ENCODE peak calls at places on chromosomes 1 and 21, in nine cellular contexts. One of them, this sample, is unnamed. For H3K27me3, the result is how much of the 10 kb centered on the place peaks cover.

GRCh38 chr1:150642296-150642695 is 12.9 kb upstream of the ENSA start:
- DNase-seq in transverse colon: no peak
- DNase-seq in heart left ventricle: no peak
- DNase-seq in endothelial cell of umbilical vein: no peak
- DNase-seq in uterus: no peak
- DNase-seq in adrenal gland: no peak
- DNase-seq in spleen: no peak
- DNase-seq in ovary: no peak
- DNase-seq in stomach: no peak
- DNase-seq in this sample: no peak

GRCh38 chr1:178143730-178144343 is 49.9 kb downstream of the RASAL2 start:
- DNase-seq in transverse colon: no peak
- DNase-seq in uterus: no peak
- DNase-seq in stomach: no peak
- DNase-seq in endothelial cell of umbilical vein: no peak
- DNase-seq in spleen: no peak
- DNase-seq in ovary: no peak
- DNase-seq in adrenal gland: no peak
- DNase-seq in heart left ventricle: no peak
- DNase-seq in this sample: no peak

GRCh38 chr1:5990913-5991783 is 1.1 kb downstream of the NPHP4 start:
- DNase-seq in ovary: peak
- DNase-seq in heart left ventricle: peak
- DNase-seq in transverse colon: peak
- DNase-seq in stomach: peak
- DNase-seq in spleen: peak
- DNase-seq in adrenal gland: no peak
- DNase-seq in endothelial cell of umbilical vein: peak
- DNase-seq in uterus: no peak
- DNase-seq in this sample: no peak

GRCh38 chr1:244655186-244655585 is 2.3 kb downstream of the DESI2 start:
- DNase-seq in spleen: no peak
- DNase-seq in ovary: no peak
- DNase-seq in heart left ventricle: no peak
- DNase-seq in stomach: no peak
- DNase-seq in adrenal gland: no peak
- DNase-seq in transverse colon: no peak
- DNase-seq in endothelial cell of umbilical vein: no peak
- DNase-seq in uterus: no peak
- DNase-seq in this sample: no peak

GRCh38 chr1:116940809-116941640 is 31.3 kb downstream of the PTGFRN start:
- DNase-seq in uterus: no peak
- DNase-seq in spleen: no peak
- DNase-seq in endothelial cell of umbilical vein: no peak
- DNase-seq in stomach: no peak
- DNase-seq in ovary: no peak
- DNase-seq in adrenal gland: no peak
- DNase-seq in transverse colon: no peak
- DNase-seq in heart left ventricle: no peak
- DNase-seq in this sample: no peak

GRCh38 chr1:7608628-7609295 is 162.3 kb upstream of the VAMP3 start:
- DNase-seq in transverse colon: no peak
- DNase-seq in endothelial cell of umbilical vein: no peak
- DNase-seq in heart left ventricle: no peak
- DNase-seq in uterus: no peak
- DNase-seq in adrenal gland: peak
- DNase-seq in ovary: no peak
- DNase-seq in stomach: no peak
- DNase-seq in spleen: peak
- DNase-seq in this sample: peak

GRCh38 chr1:14842891-14843290 is 244.4 kb downstream of the KAZN start:
- DNase-seq in stomach: no peak
- DNase-seq in uterus: no peak
- DNase-seq in transverse colon: no peak
- DNase-seq in adrenal gland: no peak
- DNase-seq in spleen: no peak
- DNase-seq in ovary: no peak
- DNase-seq in endothelial cell of umbilical vein: no peak
- DNase-seq in heart left ventricle: no peak
- DNase-seq in this sample: no peak

GRCh38 chr21:37800496-37801061 is 115.7 kb downstream of the KCNJ6 start:
- DNase-seq in spleen: no peak
- DNase-seq in adrenal gland: no peak
- DNase-seq in ovary: no peak
- DNase-seq in uterus: no peak
- DNase-seq in heart left ventricle: no peak
- DNase-seq in transverse colon: no peak
- DNase-seq in stomach: no peak
- DNase-seq in endothelial cell of umbilical vein: peak
- DNase-seq in this sample: no peak

GRCh38 chr21:36791695-36792451 is 93.0 kb downstream of the SIM2 start:
- DNase-seq in stomach: no peak
- DNase-seq in transverse colon: no peak
- DNase-seq in endothelial cell of umbilical vein: no peak
- DNase-seq in heart left ventricle: no peak
- DNase-seq in adrenal gland: peak
- DNase-seq in ovary: no peak
- DNase-seq in spleen: no peak
- DNase-seq in uterus: no peak
- DNase-seq in this sample: no peak

GRCh38 chr1:45008076-45008475 is 3.0 kb downstream of the HECTD3 start:
- DNase-seq in heart left ventricle: no peak
- DNase-seq in ovary: no peak
- DNase-seq in transverse colon: no peak
- DNase-seq in adrenal gland: no peak
- DNase-seq in spleen: no peak
- DNase-seq in stomach: no peak
- DNase-seq in endothelial cell of umbilical vein: no peak
- DNase-seq in uterus: no peak
- DNase-seq in this sample: no peak

GRCh38 chr1:201325678-201326060 is 42.4 kb downstream of the PKP1 start:
- DNase-seq in uterus: no peak
- DNase-seq in stomach: no peak
- DNase-seq in endothelial cell of umbilical vein: no peak
- DNase-seq in ovary: no peak
- DNase-seq in transverse colon: no peak
- DNase-seq in heart left ventricle: peak
- DNase-seq in spleen: peak
- DNase-seq in adrenal gland: no peak
- DNase-seq in this sample: no peak

GRCh38 chr1:226778657-226779058 is 39.6 kb upstream of the ITPKB start:
- DNase-seq in stomach: peak
- DNase-seq in ovary: no peak
- DNase-seq in transverse colon: peak
- DNase-seq in uterus: peak
- DNase-seq in heart left ventricle: no peak
- DNase-seq in spleen: no peak
- DNase-seq in adrenal gland: peak
- DNase-seq in endothelial cell of umbilical vein: peak
- DNase-seq in this sample: peak

GRCh38 chr1:107965112-107965991 is at the start of gene VAV3:
- DNase-seq in ovary: no peak
- DNase-seq in transverse colon: peak
- DNase-seq in endothelial cell of umbilical vein: peak
- DNase-seq in uterus: peak
- DNase-seq in stomach: peak
- DNase-seq in heart left ventricle: peak
- DNase-seq in adrenal gland: peak
- DNase-seq in spleen: peak
- DNase-seq in this sample: peak

GRCh38 chr1:119007672-119008482 is 19.7 kb upstream of the TBX15 start:
- DNase-seq in endothelial cell of umbilical vein: no peak
- DNase-seq in stomach: no peak
- DNase-seq in uterus: no peak
- DNase-seq in ovary: no peak
- DNase-seq in heart left ventricle: no peak
- DNase-seq in transverse colon: no peak
- DNase-seq in spleen: peak
- DNase-seq in adrenal gland: no peak
- DNase-seq in this sample: no peak

GRCh38 chr1:165080253-165080896 is 276.1 kb downstream of the LMX1A start:
- DNase-seq in uterus: no peak
- DNase-seq in endothelial cell of umbilical vein: no peak
- DNase-seq in transverse colon: no peak
- DNase-seq in heart left ventricle: no peak
- DNase-seq in ovary: no peak
- DNase-seq in spleen: no peak
- DNase-seq in adrenal gland: no peak
- DNase-seq in stomach: no peak
- DNase-seq in this sample: no peak

GRCh38 chr1:221100196-221100950 is 221.1 kb downstream of the HLX start:
- DNase-seq in ovary: no peak
- DNase-seq in adrenal gland: no peak
- DNase-seq in endothelial cell of umbilical vein: peak
- DNase-seq in stomach: no peak
- DNase-seq in uterus: no peak
- DNase-seq in transverse colon: no peak
- DNase-seq in spleen: no peak
- DNase-seq in heart left ventricle: no peak
- DNase-seq in this sample: no peak

GRCh38 chr1:24151175-24151533 is 8.2 kb upstream of the IL22RA1 start:
- DNase-seq in adrenal gland: no peak
- DNase-seq in ovary: no peak
- DNase-seq in stomach: peak
- DNase-seq in spleen: no peak
- DNase-seq in endothelial cell of umbilical vein: no peak
- DNase-seq in transverse colon: peak
- DNase-seq in heart left ventricle: no peak
- DNase-seq in uterus: no peak
- DNase-seq in this sample: no peak

GRCh38 chr1:224732367-224733006 is 116.4 kb downstream of the CNIH3 start:
- DNase-seq in endothelial cell of umbilical vein: no peak
- DNase-seq in stomach: peak
- DNase-seq in heart left ventricle: no peak
- DNase-seq in transverse colon: no peak
- DNase-seq in spleen: no peak
- DNase-seq in ovary: no peak
- DNase-seq in uterus: no peak
- DNase-seq in adrenal gland: no peak
- DNase-seq in this sample: no peak

GRCh38 chr1:169483500-169483966 is 2.2 kb downstream of the SLC19A2 start:
- DNase-seq in endothelial cell of umbilical vein: no peak
- DNase-seq in spleen: no peak
- DNase-seq in ovary: peak
- DNase-seq in stomach: peak
- DNase-seq in heart left ventricle: no peak
- DNase-seq in transverse colon: no peak
- DNase-seq in adrenal gland: peak
- DNase-seq in uterus: no peak
- DNase-seq in this sample: no peak

GRCh38 chr1:155079487-155080249 is 1.0 kb downstream of the EFNA3 start:
- DNase-seq in stomach: no peak
- DNase-seq in spleen: peak
- DNase-seq in transverse colon: peak
- DNase-seq in endothelial cell of umbilical vein: no peak
- DNase-seq in adrenal gland: peak
- DNase-seq in uterus: no peak
- DNase-seq in heart left ventricle: peak
- DNase-seq in ovary: no peak
- DNase-seq in this sample: peak

GRCh38 chr1:221724931-221725605 is 16.8 kb downstream of the DUSP10 start:
- DNase-seq in uterus: no peak
- DNase-seq in stomach: no peak
- DNase-seq in ovary: no peak
- DNase-seq in spleen: no peak
- DNase-seq in endothelial cell of umbilical vein: no peak
- DNase-seq in adrenal gland: peak
- DNase-seq in heart left ventricle: no peak
- DNase-seq in transverse colon: peak
- DNase-seq in this sample: no peak

GRCh38 chr1:2102753-2103152 is 52.5 kb downstream of the PRKCZ start:
- DNase-seq in endothelial cell of umbilical vein: no peak
- DNase-seq in ovary: no peak
- DNase-seq in spleen: no peak
- DNase-seq in stomach: no peak
- DNase-seq in adrenal gland: no peak
- DNase-seq in uterus: no peak
- DNase-seq in transverse colon: no peak
- DNase-seq in heart left ventricle: no peak
- DNase-seq in this sample: no peak

GRCh38 chr1:46008585-46008984 is 123.8 kb downstream of the PIK3R3 start:
- DNase-seq in ovary: no peak
- DNase-seq in stomach: no peak
- DNase-seq in adrenal gland: no peak
- DNase-seq in heart left ventricle: no peak
- DNase-seq in endothelial cell of umbilical vein: no peak
- DNase-seq in spleen: no peak
- DNase-seq in uterus: no peak
- DNase-seq in transverse colon: no peak
- DNase-seq in this sample: no peak

GRCh38 chr1:39680751-39681150 is 8.8 kb upstream of the NT5C1A start:
- DNase-seq in spleen: no peak
- DNase-seq in ovary: no peak
- DNase-seq in stomach: no peak
- DNase-seq in transverse colon: no peak
- DNase-seq in endothelial cell of umbilical vein: no peak
- DNase-seq in uterus: no peak
- DNase-seq in adrenal gland: no peak
- DNase-seq in heart left ventricle: no peak
- DNase-seq in this sample: no peak
- H3K27me3 ChIP-seq in spleen: half or more
- H3K27me3 ChIP-seq in ovary: under half
- H3K27me3 ChIP-seq in stomach: half or more
- H3K27me3 ChIP-seq in transverse colon: half or more
- H3K27me3 ChIP-seq in endothelial cell of umbilical vein: half or more
- H3K27me3 ChIP-seq in uterus: under half
- H3K27me3 ChIP-seq in adrenal gland: under half
- H3K27me3 ChIP-seq in heart left ventricle: under half
- H3K27me3 ChIP-seq in this sample: under half

GRCh38 chr1:247854899-247855545 is 2.0 kb upstream of the TRIM58 start:
- DNase-seq in adrenal gland: no peak
- DNase-seq in transverse colon: no peak
- DNase-seq in heart left ventricle: no peak
- DNase-seq in uterus: no peak
- DNase-seq in stomach: no peak
- DNase-seq in ovary: no peak
- DNase-seq in endothelial cell of umbilical vein: no peak
- DNase-seq in spleen: no peak
- DNase-seq in this sample: no peak
- TF ChIP-seq POLR2A in adrenal gland: no peak
- TF ChIP-seq POLR2A in transverse colon: no peak
- TF ChIP-seq POLR2A in heart left ventricle: no peak
- TF ChIP-seq POLR2A in uterus: no peak
- TF ChIP-seq POLR2A in stomach: no peak
- TF ChIP-seq POLR2A in ovary: no peak
- TF ChIP-seq POLR2A in endothelial cell of umbilical vein: no peak
- TF ChIP-seq POLR2A in spleen: no peak
- TF ChIP-seq POLR2A in this sample: no peak

GRCh38 chr21:44552136-44552535 is 831 bp upstream of the KRTAP10-2 start:
- DNase-seq in spleen: peak
- DNase-seq in heart left ventricle: no peak
- DNase-seq in stomach: peak
- DNase-seq in transverse colon: peak
- DNase-seq in endothelial cell of umbilical vein: no peak
- DNase-seq in adrenal gland: no peak
- DNase-seq in uterus: no peak
- DNase-seq in ovary: no peak
- DNase-seq in this sample: peak
- H3K27me3 ChIP-seq in spleen: half or more
- H3K27me3 ChIP-seq in heart left ventricle: under half
- H3K27me3 ChIP-seq in stomach: half or more
- H3K27me3 ChIP-seq in transverse colon: under half
- H3K27me3 ChIP-seq in endothelial cell of umbilical vein: under half
- H3K27me3 ChIP-seq in adrenal gland: under half
- H3K27me3 ChIP-seq in uterus: under half
- H3K27me3 ChIP-seq in ovary: under half
- H3K27me3 ChIP-seq in this sample: under half

GRCh38 chr1:16396591-16396990 is 29.5 kb downstream of the SZRD1 start:
- DNase-seq in ovary: peak
- DNase-seq in endothelial cell of umbilical vein: peak
- DNase-seq in uterus: peak
- DNase-seq in stomach: no peak
- DNase-seq in transverse colon: no peak
- DNase-seq in heart left ventricle: no peak
- DNase-seq in spleen: no peak
- DNase-seq in adrenal gland: peak
- DNase-seq in this sample: peak
- TF ChIP-seq POLR2A in ovary: no peak
- TF ChIP-seq POLR2A in endothelial cell of umbilical vein: no peak
- TF ChIP-seq POLR2A in uterus: no peak
- TF ChIP-seq POLR2A in stomach: no peak
- TF ChIP-seq POLR2A in transverse colon: no peak
- TF ChIP-seq POLR2A in heart left ventricle: no peak
- TF ChIP-seq POLR2A in spleen: no peak
- TF ChIP-seq POLR2A in adrenal gland: no peak
- TF ChIP-seq POLR2A in this sample: no peak